ENCODE peak calls at places on chromosome 1, in ten cellular contexts. V is heart right ventricle; S is cardiac muscle cell; N is CD8-positive, alpha-beta T cell; P is tibial nerve; R is fibroblast of mammary gland; Z is esophagus muscularis mucosa; D is body of pancreas; G is neural crest cell; H is prostate gland. Q is an unnamed sample.

GRCh38 chr1:83810160-83810559 is 188.8 kb downstream of the TTLL7 start:
- DNase-seq in V (no peak), S (no peak), N (no peak), P (no peak), R (no peak), Z (no peak), D (no peak), G (no peak), H (no peak), Q (no peak)

GRCh38 chr1:179228783-179229213 is 679 bp downstream of the ABL2 start:
- DNase-seq in V (peak; percentile 31), S (peak; percentile 24), N (no peak), P (no peak), R (peak; percentile 31), Z (no peak), D (peak; percentile 50), G (peak; percentile 31), H (peak; percentile 26), Q (peak; percentile 71)

GRCh38 chr1:179046808-179047636 is 21.3 kb downstream of the FAM20B start:
- DNase-seq in V (no peak), S (peak; percentile 35), N (no peak), P (no peak), R (no peak), Z (no peak), D (no peak), G (no peak), H (no peak), Q (no peak)

GRCh38 chr1:204408602-204409001 is 3.0 kb downstream of the PPP1R15B start:
- DNase-seq in V (no peak), S (no peak), N (no peak), P (no peak), R (no peak), Z (no peak), D (no peak), G (no peak), H (no peak), Q (no peak)

GRCh38 chr1:198167436-198167934 is 10.7 kb downstream of the NEK7 start:
- DNase-seq in V (no peak), S (no peak), N (peak; percentile 64), P (no peak), R (peak; percentile 62), Z (no peak), D (no peak), G (no peak), H (no peak), Q (no peak)

GRCh38 chr1:2032737-2033136 is 13.6 kb downstream of the GABRD start:
- DNase-seq in V (no peak), S (no peak), N (no peak), P (no peak), R (no peak), Z (no peak), D (no peak), G (no peak), H (no peak), Q (peak; percentile 69)

GRCh38 chr1:20359451-20360330 is 69.0 kb downstream of the VWA5B1 start:
- DNase-seq in V (no peak), S (no peak), N (no peak), P (no peak), R (no peak), Z (no peak), D (peak; percentile 66), G (no peak), H (no peak), Q (no peak)

GRCh38 chr1:172254521-172255222 is 165.8 kb upstream of the C1orf105 start:
- DNase-seq in V (no peak), S (peak; percentile 83), N (no peak), P (no peak), R (peak; percentile 90), Z (no peak), D (no peak), G (no peak), H (no peak), Q (no peak)

GRCh38 chr1:175267716-175268416 is 75.3 kb upstream of the KIAA0040 start:
- DNase-seq in V (peak; percentile 50), S (peak; percentile 66), N (no peak), P (peak; percentile 25), R (peak; percentile 91), Z (peak; percentile 94), D (peak; percentile 26), G (no peak), H (no peak), Q (peak; percentile 68)

GRCh38 chr1:117818456-117818855 is 111.0 kb downstream of the GDAP2 start:
- DNase-seq in V (no peak), S (no peak), N (no peak), P (no peak), R (peak; percentile 85), Z (no peak), D (no peak), G (no peak), H (no peak), Q (no peak)

GRCh38 chr1:15195420-15196052 is 42.0 kb downstream of the TMEM51 start:
- DNase-seq in V (peak; percentile 52), S (no peak), N (no peak), P (no peak), R (peak; percentile 77), Z (no peak), D (no peak), G (no peak), H (no peak), Q (peak; percentile 20)

GRCh38 chr1:15198684-15199083 is 45.1 kb downstream of the TMEM51 start:
- DNase-seq in V (no peak), S (no peak), N (no peak), P (no peak), R (no peak), Z (no peak), D (peak; percentile 80), G (no peak), H (no peak), Q (no peak)

GRCh38 chr1:15197591-15198447 is 44.3 kb downstream of the TMEM51 start:
- DNase-seq in V (no peak), S (no peak), N (no peak), P (no peak), R (no peak), Z (no peak), D (no peak), G (no peak), H (no peak), Q (no peak)

GRCh38 chr1:15196807-15197530 is 43.4 kb downstream of the TMEM51 start:
- DNase-seq in V (no peak), S (no peak), N (no peak), P (no peak), R (no peak), Z (no peak), D (peak; percentile 74), G (no peak), H (no peak), Q (no peak)

DNA sequence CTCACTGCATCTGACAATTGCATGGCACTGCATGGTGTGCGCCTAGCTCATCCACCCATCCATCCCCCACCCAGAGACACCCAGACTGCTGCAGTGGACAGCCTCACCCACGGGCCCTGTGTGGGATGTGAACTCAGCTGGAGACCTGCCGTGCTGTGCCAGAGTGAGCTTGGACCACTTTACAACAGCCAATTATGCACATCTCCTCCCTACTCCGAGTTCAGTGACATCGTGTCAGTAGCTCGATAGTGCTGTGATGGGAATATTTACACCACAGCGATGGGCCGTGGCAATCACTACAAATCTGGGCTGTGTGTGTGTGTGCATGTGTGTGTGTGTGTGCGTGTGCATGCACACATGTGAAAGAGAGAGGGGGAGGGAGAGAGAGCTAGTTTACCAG is 42.5 kb downstream of the TMEM51 start:
- DNase-seq in V (no peak), S (no peak), N (no peak), P (no peak), R (no peak), Z (no peak), D (no peak), G (no peak), H (no peak), Q (no peak)
- TF ChIP-seq CTCF in V (no peak), S (no peak), N (no peak), P (no peak), R (no peak), Z (no peak), D (no peak), G (no peak), H (no peak), Q (no peak)

GRCh38 chr1:81760487-81761097 is 40.1 kb upstream of the ADGRL2 start:
- DNase-seq in V (no peak), S (peak; percentile 61), N (no peak), P (no peak), R (peak; percentile 58), Z (no peak), D (no peak), G (no peak), H (no peak), Q (no peak)
- TF ChIP-seq CTCF in V (peak; percentile 65), S (peak; percentile 45), N (no peak), P (peak; percentile 33), R (peak; percentile 51), Z (peak; percentile 52), D (peak; percentile 21), G (peak; percentile 65), H (peak; percentile 43), Q (no peak)

DNA sequence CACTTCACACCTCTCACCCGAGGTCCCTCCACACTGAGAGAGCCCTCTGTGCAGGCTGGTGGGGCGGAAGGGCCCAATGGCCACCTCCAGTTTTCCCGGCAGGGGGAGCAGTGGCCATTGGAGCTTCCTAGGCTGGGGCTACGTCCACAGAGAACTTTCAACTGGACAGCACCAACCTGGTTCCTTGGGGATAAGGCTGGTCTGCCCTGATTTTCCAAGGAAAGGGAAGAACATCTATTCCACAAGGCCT is 20.3 kb upstream of the LAPTM5 start:
- DNase-seq in V (no peak), S (no peak), N (no peak), P (no peak), R (no peak), Z (no peak), D (no peak), G (no peak), H (no peak), Q (no peak)
- TF ChIP-seq CTCF in V (peak; percentile 19), S (peak; percentile 33), N (no peak), P (no peak), R (peak; percentile 15), Z (no peak), D (no peak), G (no peak), H (no peak), Q (no peak)

GRCh38 chr1:149993764-149994163 is 16.8 kb downstream of the OTUD7B start:
- DNase-seq in V (no peak), S (no peak), N (no peak), P (no peak), R (peak; percentile 51), Z (no peak), D (no peak), G (no peak), H (no peak), Q (no peak)
- TF ChIP-seq CTCF in V (no peak), S (no peak), N (no peak), P (no peak), R (no peak), Z (no peak), D (no peak), G (no peak), H (no peak), Q (no peak)